ENCODE peak calls at places on chromosomes 4 and X, in five cellular contexts. E is colonic mucosa, B is cardiac muscle cell, Y is GM23248, J is heart left ventricle. O is an unnamed sample.
A peak's percentile ranks its signal among the peaks of the same experiment; 100 is the strongest.

GRCh38 chr4:51851937-51852290 is 9.0 kb downstream of the DCUN1D4 start:
- DNase-seq in E (no peak), B (no peak), Y (no peak), J (no peak), O (no peak)

GRCh38 chr4:112109455-112110425 is 35.5 kb upstream of the FAM241A start:
- DNase-seq in E (no peak), B (no peak), Y (peak; percentile 65), J (no peak), O (no peak)

GRCh38 chr4:20378181-20378580 is 126.5 kb downstream of the SLIT2 start:
- DNase-seq in E (no peak), B (no peak), Y (no peak), J (no peak), O (no peak)

GRCh38 chrX:122567911-122568310 is 616.2 kb upstream of the GRIA3 start:
- DNase-seq in E (no peak), B (no peak), Y (peak; percentile 41), J (no peak), O (no peak)

GRCh38 chrX:23845316-23845932 is 62.3 kb downstream of the APOO start:
- DNase-seq in E (peak; percentile 45), B (no peak), Y (no peak), J (no peak), O (no peak)

GRCh38 chr4:102640669-102641068 is 120.1 kb downstream of the MANBA start:
- DNase-seq in E (no peak), B (no peak), Y (peak; percentile 57), J (no peak), O (no peak)

GRCh38 chrX:24125028-24125612 is 24.4 kb upstream of the ZFX start:
- DNase-seq in E (no peak), B (no peak), Y (no peak), J (no peak), O (no peak)

GRCh38 chr4:122861544-122861943 is 34.9 kb downstream of the FGF2 start:
- DNase-seq in E (no peak), B (no peak), Y (no peak), J (no peak), O (no peak)

GRCh38 chrX:70508296-70508911 is 63.8 kb downstream of the DLG3 start:
- DNase-seq in E (no peak), B (no peak), Y (peak; percentile 24), J (no peak), O (no peak)

GRCh38 chr4:21826071-21826470 is 122.5 kb downstream of the KCNIP4 start:
- DNase-seq in E (no peak), B (no peak), Y (peak; percentile 14), J (no peak), O (no peak)

GRCh38 chr4:75069493-75070074 is 136.7 kb downstream of the PARM1 start:
- DNase-seq in E (no peak), B (no peak), Y (no peak), J (no peak), O (no peak)

GRCh38 chr4:13860126-13860525 is 232.6 kb upstream of the BOD1L1 start:
- DNase-seq in E (no peak), B (no peak), Y (no peak), J (no peak), O (no peak)

GRCh38 chr4:72112514-72113156 is 80.8 kb downstream of the NPFFR2 start:
- DNase-seq in E (no peak), B (no peak), Y (peak; percentile 70), J (no peak), O (no peak)

GRCh38 chr4:182906786-182907185 is 10.4 kb downstream of the DCTD start:
- DNase-seq in E (no peak), B (no peak), Y (no peak), J (no peak), O (no peak)

GRCh38 chr4:72286185-72286584 is 254.4 kb downstream of the NPFFR2 start:
- DNase-seq in E (no peak), B (peak; percentile 13), Y (peak; percentile 40), J (no peak), O (no peak)

GRCh38 chr4:94458682-94459081 is 6.9 kb downstream of the PDLIM5 start:
- DNase-seq in E (no peak), B (no peak), Y (no peak), J (no peak), O (no peak)
- H3K4me1 ChIP-seq in E (no peaks in the 10 kb centered on the region), B (peaks cover 72% of the 10 kb centered on the region), Y (peaks cover 53% of the 10 kb centered on the region), J (peaks cover 7% of the 10 kb centered on the region), O (peaks cover 4% of the 10 kb centered on the region)

DNA sequence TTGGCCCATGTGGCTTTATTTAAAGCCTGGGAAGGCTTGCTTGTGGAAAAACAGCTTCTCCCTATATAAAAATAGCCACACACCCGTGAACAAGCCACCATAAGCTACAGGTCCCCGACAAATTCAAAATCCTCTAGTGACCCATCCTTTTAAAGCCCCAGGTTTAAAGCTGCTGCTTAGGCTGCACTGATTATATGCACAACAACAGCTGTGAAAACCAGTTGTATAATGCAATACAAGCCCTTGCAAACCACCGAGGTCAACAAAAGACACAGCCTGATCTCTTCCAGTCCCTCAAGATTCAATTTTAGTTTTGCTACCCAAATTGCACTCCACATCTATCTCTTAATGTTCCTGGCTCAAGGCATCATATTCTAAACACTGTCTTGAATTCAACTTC is 186.0 kb upstream of the WDFY3 start:
- DNase-seq in E (no peak), B (no peak), Y (no peak), J (no peak), O (no peak)
- H3K4me1 ChIP-seq in E (no peaks in the 10 kb centered on the region), B (no peaks in the 10 kb centered on the region), Y (peaks cover 3% of the 10 kb centered on the region), J (no peaks in the 10 kb centered on the region), O (no peaks in the 10 kb centered on the region)

GRCh38 chrX:45709381-45709780 is 508.7 kb upstream of the DIPK2B start:
- DNase-seq in E (no peak), B (no peak), Y (peak; percentile 47), J (no peak), O (no peak)

GRCh38 chrX:45714864-45715263 is 514.2 kb upstream of the DIPK2B start:
- DNase-seq in E (peak; percentile 32), B (no peak), Y (peak; percentile 79), J (no peak), O (no peak)

GRCh38 chrX:45711231-45711630 is 510.6 kb upstream of the DIPK2B start:
- DNase-seq in E (no peak), B (no peak), Y (peak; percentile 41), J (no peak), O (no peak)

GRCh38 chrX:45710081-45710801 is 509.6 kb upstream of the DIPK2B start:
- DNase-seq in E (no peak), B (no peak), Y (peak; percentile 90), J (no peak), O (no peak)

DNA sequence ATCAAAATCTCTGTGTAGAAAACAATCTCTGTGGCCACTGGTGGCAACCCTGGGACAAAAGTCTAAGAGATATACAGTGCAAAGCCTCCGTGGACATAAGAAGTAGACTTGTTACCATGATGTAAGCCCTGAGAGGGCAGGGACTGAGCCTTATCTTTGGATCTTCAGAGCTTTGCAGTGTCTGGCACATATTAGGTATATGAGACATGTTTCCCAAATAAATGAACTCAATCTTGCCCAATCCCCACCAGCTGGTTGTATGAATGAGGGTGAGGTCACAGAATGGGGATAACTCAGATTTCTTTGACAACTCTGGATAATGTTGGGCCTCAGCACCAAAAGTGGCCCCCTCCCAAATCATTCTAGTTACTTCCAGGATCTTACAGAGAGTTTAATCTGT is 511.4 kb upstream of the DIPK2B start:
- DNase-seq in E (no peak), B (no peak), Y (peak; percentile 84), J (no peak), O (no peak)
- H3K4me1 ChIP-seq in E (no peaks in the 10 kb centered on the region), B (no peaks in the 10 kb centered on the region), Y (peaks cover 65% of the 10 kb centered on the region), J (no peaks in the 10 kb centered on the region), O (peaks cover 3% of the 10 kb centered on the region)

GRCh38 chr4:86644892-86645291 is 50.8 kb downstream of the PTPN13 start:
- DNase-seq in E (no peak), B (no peak), Y (no peak), J (no peak), O (no peak)
- H3K4me1 ChIP-seq in E (no peaks in the 10 kb centered on the region), B (peaks cover 4% of the 10 kb centered on the region), Y (no peaks in the 10 kb centered on the region), J (no peaks in the 10 kb centered on the region), O (no peaks in the 10 kb centered on the region)

GRCh38 chrX:72272868-72273267 is 4.2 kb downstream of the RPS4X start:
- DNase-seq in E (no peak), B (no peak), Y (peak; percentile 75), J (no peak), O (no peak)
- H3K4me1 ChIP-seq in E (no peaks in the 10 kb centered on the region), B (no peaks in the 10 kb centered on the region), Y (peaks cover 53% of the 10 kb centered on the region), J (peaks cover 9% of the 10 kb centered on the region), O (peaks cover 25% of the 10 kb centered on the region)

DNA sequence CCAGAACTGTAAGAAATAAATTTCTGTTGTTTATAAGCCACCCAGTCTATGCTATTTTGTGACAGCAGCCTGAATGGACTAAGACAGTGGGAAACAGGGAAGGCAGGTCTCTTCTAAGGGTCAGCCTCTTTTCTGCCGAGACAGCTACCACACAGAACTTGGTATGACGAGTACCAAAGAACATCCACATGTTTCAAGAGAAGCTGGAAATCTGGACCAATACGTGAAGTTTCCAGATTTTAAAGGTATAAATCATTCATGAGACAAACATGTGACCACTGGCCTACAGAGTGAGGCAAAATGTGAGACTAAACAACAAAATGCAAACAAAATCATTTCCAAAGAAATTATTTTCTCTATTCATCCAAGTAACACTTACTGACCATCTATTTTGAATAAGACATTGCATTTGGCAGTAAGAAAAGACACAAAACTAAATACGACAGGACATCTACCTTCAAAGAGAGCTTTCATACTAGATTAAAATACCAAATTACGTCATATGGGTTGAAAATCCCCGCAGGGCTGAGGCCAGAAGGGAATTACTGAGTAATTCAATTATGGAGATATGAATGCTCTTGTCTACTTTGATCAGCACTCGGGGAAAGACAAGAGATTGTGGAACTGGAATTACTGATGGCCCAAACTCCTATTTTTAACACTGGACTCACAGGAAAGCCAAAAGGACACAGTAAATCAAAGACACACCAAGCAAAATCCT is 7.2 kb downstream of the SCARB2 start:
- DNase-seq in E (peak; percentile 16), B (no peak), Y (peak; percentile 62), J (no peak), O (no peak)
- H3K4me1 ChIP-seq in E (peaks cover 29% of the 10 kb centered on the region), B (peaks cover 8% of the 10 kb centered on the region), Y (peaks cover 51% of the 10 kb centered on the region), J (peaks cover 50% of the 10 kb centered on the region), O (no peaks in the 10 kb centered on the region)

DNA sequence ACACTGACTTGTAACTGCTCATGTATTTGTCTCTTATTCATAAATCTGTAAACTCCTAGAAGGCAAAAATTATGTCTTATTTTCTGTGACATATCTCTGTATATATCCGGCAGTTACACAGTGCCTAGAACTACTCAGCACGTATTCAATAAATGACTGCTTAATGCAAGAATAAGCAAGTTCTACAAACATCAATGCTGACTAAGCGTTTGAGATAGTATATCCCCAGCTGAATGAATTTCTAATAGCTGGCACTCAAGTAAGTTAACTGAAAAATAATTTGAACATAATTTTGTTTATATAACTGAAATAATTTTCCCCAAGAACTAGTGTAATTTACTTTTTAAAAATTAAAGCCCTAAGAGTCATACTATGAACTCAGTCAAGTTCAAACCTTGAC is 113.7 kb downstream of the ARAP2 start:
- DNase-seq in E (no peak), B (no peak), Y (no peak), J (no peak), O (no peak)
- H3K4me1 ChIP-seq in E (no peaks in the 10 kb centered on the region), B (no peaks in the 10 kb centered on the region), Y (no peaks in the 10 kb centered on the region), J (no peaks in the 10 kb centered on the region), O (no peaks in the 10 kb centered on the region)

GRCh38 chrX:19373034-19373891 is 29.5 kb downstream of the PDHA1 start:
- DNase-seq in E (no peak), B (no peak), Y (no peak), J (no peak), O (no peak)

GRCh38 chrX:19375546-19375945 is 31.8 kb downstream of the PDHA1 start:
- DNase-seq in E (no peak), B (no peak), Y (no peak), J (no peak), O (no peak)

GRCh38 chrX:19377799-19378198 is 34.1 kb downstream of the PDHA1 start:
- DNase-seq in E (no peak), B (no peak), Y (no peak), J (no peak), O (no peak)

GRCh38 chrX:19372170-19373033 is 28.7 kb downstream of the PDHA1 start:
- DNase-seq in E (peak; percentile 67), B (peak; percentile 59), Y (peak; percentile 78), J (no peak), O (peak; percentile 35)
- H3K4me1 ChIP-seq in E (no peaks in the 10 kb centered on the region), B (no peaks in the 10 kb centered on the region), Y (peaks cover 8% of the 10 kb centered on the region), J (no peaks in the 10 kb centered on the region), O (no peaks in the 10 kb centered on the region)

O was measured in CD4-positive, CD25-positive, alpha-beta regulatory T cell.